ENCODE peak calls at places on chromosome 13, in eight cellular contexts. W is tibial nerve; D is stimulated activated CD4-positive, alpha-beta T cell treated with anti-CD3 and anti-CD28 coated beads, Interleukin-4, amount 100 ng/mL, for 1 hour; I is iPS DF 6.9; U is AG20443; R is hypothalamus; X is ELF-1; S is fibroblast of lung. L is an unnamed sample.

GRCh38 chr13:74398599-74398998 is 264.4 kb upstream of the KLF12 start:
- DNase-seq in W (no peak), D (no peak), I (no peak), U (no peak), R (no peak), X (no peak), S (no peak), L (no peak)

GRCh38 chr13:32911506-32911905 is 104.7 kb upstream of the KL start:
- DNase-seq in W (no peak), D (no peak), I (peak), U (peak), R (peak), X (peak), S (peak), L (peak)

GRCh38 chr13:93226623-93227279 is at the start of gene GPC6:
- DNase-seq in W (peak), D (no peak), I (no peak), U (peak), R (peak), X (peak), S (peak), L (peak)

GRCh38 chr13:20671789-20672188 is 31.7 kb upstream of the IL17D start:
- DNase-seq in W (no peak), D (no peak), I (no peak), U (no peak), R (no peak), X (no peak), S (no peak), L (no peak)

GRCh38 chr13:21657538-21657937 is 13.3 kb upstream of the FGF9 start:
- DNase-seq in W (no peak), D (no peak), I (no peak), U (peak), R (no peak), X (no peak), S (peak), L (peak)

GRCh38 chr13:80444240-80445015 is 103.5 kb upstream of the SPRY2 start:
- DNase-seq in W (no peak), D (no peak), I (no peak), U (no peak), R (no peak), X (no peak), S (no peak), L (no peak)

GRCh38 chr13:33287142-33287882 is 1.8 kb upstream of the STARD13 start:
- DNase-seq in W (no peak), D (no peak), I (no peak), U (no peak), R (no peak), X (no peak), S (no peak), L (no peak)

GRCh38 chr13:45121421-45121820 is 1.1 kb downstream of the GTF2F2 start:
- DNase-seq in W (no peak), D (no peak), I (no peak), U (no peak), R (no peak), X (no peak), S (peak), L (peak)

GRCh38 chr13:53340505-53341143 is 312.0 kb downstream of the OLFM4 start:
- DNase-seq in W (no peak), D (no peak), I (no peak), U (no peak), R (no peak), X (no peak), S (no peak), L (no peak)

GRCh38 chr13:73754727-73755292 is 379.4 kb downstream of the KLF12 start:
- DNase-seq in W (peak), D (no peak), I (peak), U (peak), R (no peak), X (peak), S (peak), L (peak)